ENCODE peak calls at places on chromosomes 6 and 20, in nine cellular contexts. P is naive thymus-derived CD4-positive, alpha-beta T cell; E is endothelial cell of umbilical vein; U is kidney epithelial cell; N is CD8-positive, alpha-beta memory T cell; F is effector memory CD4-positive, alpha-beta T cell; R is stomach; Y is psoas muscle; A is upper lobe of right lung. X is an unnamed sample. For H3K36me3 and H3K27me3, the result is how much of the 10 kb centered on the place peaks cover.

GRCh38 chr6:10396775-10397174 is 18.1 kb downstream of the TFAP2A start:
- DNase-seq in P (no peak), E (no peak), U (no peak), N (no peak), F (no peak), R (no peak), Y (no peak), A (no peak), X (no peak)

GRCh38 chr6:112332274-112332673 is 14.9 kb upstream of the RFPL4B start:
- DNase-seq in P (no peak), E (no peak), U (no peak), N (no peak), F (no peak), R (no peak), Y (no peak), A (no peak), X (no peak)

GRCh38 chr6:90186637-90187361 is 109.8 kb downstream of the BACH2 start:
- DNase-seq in P (peak), E (no peak), U (no peak), N (no peak), F (no peak), R (no peak), Y (no peak), A (no peak), X (peak)

GRCh38 chr20:37598101-37598530 is 70.4 kb upstream of the BLCAP start:
- DNase-seq in P (no peak), E (no peak), U (no peak), N (no peak), F (no peak), R (no peak), Y (no peak), A (no peak), X (no peak)

GRCh38 chr6:82963527-82963926 is 102.1 kb downstream of the UBE3D start:
- DNase-seq in P (no peak), E (no peak), U (no peak), N (no peak), F (no peak), R (no peak), Y (no peak), A (no peak), X (no peak)

GRCh38 chr20:46232575-46232974 is 75.7 kb downstream of the CDH22 start:
- DNase-seq in P (no peak), E (no peak), U (no peak), N (no peak), F (no peak), R (no peak), Y (no peak), A (no peak), X (no peak)

GRCh38 chr20:41746635-41747034 is 128.5 kb upstream of the CHD6 start:
- DNase-seq in P (no peak), E (no peak), U (no peak), N (no peak), F (no peak), R (no peak), Y (no peak), A (no peak), X (no peak)

GRCh38 chr6:41547799-41548097 is 1.6 kb downstream of the FOXP4 start:
- DNase-seq in P (no peak), E (no peak), U (no peak), N (no peak), F (no peak), R (no peak), Y (no peak), A (no peak), X (no peak)

GRCh38 chr6:138052783-138053182 is 54.4 kb downstream of the PERP start:
- DNase-seq in P (no peak), E (no peak), U (no peak), N (no peak), F (no peak), R (no peak), Y (no peak), A (no peak), X (no peak)

GRCh38 chr6:163554663-163555062 is 140.1 kb downstream of the QKI start:
- DNase-seq in P (peak), E (peak), U (no peak), N (peak), F (peak), R (peak), Y (peak), A (peak), X (peak)

GRCh38 chr20:49505518-49505917 is 23.1 kb upstream of the KCNB1 start:
- DNase-seq in P (no peak), E (peak), U (peak), N (no peak), F (no peak), R (no peak), Y (peak), A (no peak), X (no peak)

GRCh38 chr6:37565267-37566208 is 65.8 kb upstream of the CCDC167 start:
- DNase-seq in P (no peak), E (peak), U (no peak), N (no peak), F (no peak), R (no peak), Y (no peak), A (no peak), X (no peak)

GRCh38 chr6:133701633-133702331 is 187.1 kb upstream of the TCF21 start:
- DNase-seq in P (no peak), E (no peak), U (no peak), N (no peak), F (no peak), R (no peak), Y (no peak), A (no peak), X (no peak)

GRCh38 chr6:80523531-80523970 is 417.1 kb downstream of the BCKDHB start:
- DNase-seq in P (no peak), E (peak), U (no peak), N (no peak), F (no peak), R (no peak), Y (peak), A (no peak), X (peak)

GRCh38 chr6:8829296-8829695 is 394.0 kb upstream of the SLC35B3 start:
- DNase-seq in P (no peak), E (no peak), U (no peak), N (no peak), F (no peak), R (no peak), Y (no peak), A (no peak), X (no peak)

GRCh38 chr20:58577871-58578615 is 62.8 kb upstream of the APCDD1L start:
- DNase-seq in P (no peak), E (no peak), U (no peak), N (no peak), F (no peak), R (no peak), Y (no peak), A (peak), X (no peak)

GRCh38 chr6:4809999-4810918 is 34.1 kb downstream of the CDYL start:
- DNase-seq in P (no peak), E (peak), U (peak), N (no peak), F (no peak), R (no peak), Y (no peak), A (no peak), X (no peak)

GRCh38 chr6:132365319-132365907 is 35.9 kb downstream of the MOXD1 start:
- DNase-seq in P (no peak), E (no peak), U (peak), N (no peak), F (no peak), R (no peak), Y (no peak), A (no peak), X (no peak)

GRCh38 chr6:157329829-157330228 is 6.5 kb upstream of the TMEM242 start:
- DNase-seq in P (no peak), E (peak), U (no peak), N (no peak), F (no peak), R (no peak), Y (no peak), A (no peak), X (no peak)

GRCh38 chr20:3560578-3560977 is 89.8 kb downstream of the ATRN start:
- DNase-seq in P (no peak), E (no peak), U (no peak), N (no peak), F (no peak), R (no peak), Y (no peak), A (no peak), X (no peak)

GRCh38 chr6:117233146-117233545 is 32.2 kb upstream of the VGLL2 start:
- DNase-seq in P (no peak), E (no peak), U (no peak), N (no peak), F (no peak), R (no peak), Y (no peak), A (no peak), X (no peak)

GRCh38 chr6:81241717-81242116 is 510.8 kb downstream of the TENT5A start:
- DNase-seq in P (no peak), E (peak), U (no peak), N (no peak), F (no peak), R (no peak), Y (no peak), A (no peak), X (no peak)

GRCh38 chr6:107083047-107083768 is 32.1 kb downstream of the BEND3 start:
- DNase-seq in P (no peak), E (no peak), U (no peak), N (no peak), F (no peak), R (no peak), Y (no peak), A (no peak), X (no peak)

GRCh38 chr6:26427093-26427809 is 13.1 kb upstream of the BTN3A3 start:
- DNase-seq in P (no peak), E (no peak), U (no peak), N (no peak), F (no peak), R (no peak), Y (no peak), A (no peak), X (no peak)

GRCh38 chr6:25286891-25287290 is 7.7 kb downstream of the CARMIL1 start:
- DNase-seq in P (no peak), E (no peak), U (no peak), N (no peak), F (no peak), R (no peak), Y (no peak), A (no peak), X (no peak)

GRCh38 chr6:63652980-63653379 is 17.4 kb downstream of the PHF3 start:
- DNase-seq in P (no peak), E (no peak), U (no peak), N (no peak), F (no peak), R (no peak), Y (no peak), A (no peak), X (no peak)

GRCh38 chr6:144033816-144034540 is 25.9 kb upstream of the PLAGL1 start:
- DNase-seq in P (no peak), E (no peak), U (peak), N (no peak), F (no peak), R (no peak), Y (no peak), A (no peak), X (no peak)

GRCh38 chr6:131400782-131401496 is 172.1 kb upstream of the ARG1 start:
- DNase-seq in P (no peak), E (no peak), U (no peak), N (no peak), F (no peak), R (no peak), Y (no peak), A (no peak), X (no peak)

GRCh38 chr20:44014807-44015732 is 100.4 kb downstream of the TOX2 start:
- DNase-seq in P (no peak), E (peak), U (no peak), N (no peak), F (no peak), R (no peak), Y (no peak), A (no peak), X (no peak)

GRCh38 chr6:30091577-30092381 is 16.2 kb upstream of the RNF39 start:
- DNase-seq in P (no peak), E (no peak), U (no peak), N (no peak), F (no peak), R (no peak), Y (no peak), A (peak), X (peak)

GRCh38 chr6:128025478-128025877 is 124.6 kb upstream of the THEMIS start:
- DNase-seq in P (no peak), E (no peak), U (no peak), N (no peak), F (no peak), R (no peak), Y (no peak), A (no peak), X (no peak)

GRCh38 chr20:57378646-57379262 is 12.4 kb upstream of the RBM38 start:
- DNase-seq in P (no peak), E (no peak), U (no peak), N (no peak), F (no peak), R (no peak), Y (peak), A (no peak), X (no peak)

GRCh38 chr6:32685603-32686002 is 19.1 kb upstream of the HLA-DQB1 start:
- DNase-seq in P (peak), E (no peak), U (no peak), N (no peak), F (no peak), R (no peak), Y (no peak), A (no peak), X (no peak)

GRCh38 chr6:134431306-134431919 is 113.5 kb upstream of the SGK1 start:
- DNase-seq in P (no peak), E (no peak), U (no peak), N (no peak), F (no peak), R (no peak), Y (no peak), A (no peak), X (no peak)

GRCh38 chr20:45408646-45409213 is 641 bp downstream of the DBNDD2 start:
- DNase-seq in P (no peak), E (no peak), U (no peak), N (no peak), F (no peak), R (no peak), Y (no peak), A (no peak), X (no peak)

GRCh38 chr6:6834356-6835342 is 246.1 kb downstream of the LY86 start:
- DNase-seq in P (no peak), E (no peak), U (no peak), N (no peak), F (no peak), R (no peak), Y (no peak), A (no peak), X (peak)

GRCh38 chr20:62854121-62854520 is 7.5 kb downstream of the TCFL5 start:
- DNase-seq in P (no peak), E (no peak), U (no peak), N (no peak), F (no peak), R (no peak), Y (no peak), A (no peak), X (no peak)
- H3K36me3 ChIP-seq in P (under half), E (under half), U (under half), N (under half), F (under half), R (under half), Y (under half), A (under half), X (under half)

GRCh38 chr6:92180090-92180489 is 1239.3 kb downstream of the EPHA7 start:
- DNase-seq in P (no peak), E (no peak), U (no peak), N (no peak), F (no peak), R (no peak), Y (no peak), A (no peak), X (no peak)

DNA sequence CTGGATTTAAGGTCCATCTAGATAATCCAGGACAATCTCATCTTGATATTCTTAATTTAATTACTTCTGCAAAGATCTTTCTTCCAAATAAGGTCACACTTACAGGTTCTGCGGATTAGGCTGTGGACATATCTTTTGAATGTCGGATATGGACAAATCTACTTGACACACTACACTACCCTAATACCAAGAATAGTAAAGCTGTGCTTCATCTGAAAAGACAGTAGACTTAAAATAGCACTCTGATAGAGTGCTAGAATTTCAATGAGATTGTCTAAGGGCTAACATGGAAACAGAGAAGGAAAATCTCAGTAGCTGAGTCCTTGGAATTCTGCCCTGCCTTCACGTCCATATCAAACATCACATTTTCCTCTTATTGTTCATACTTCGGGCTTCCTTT is 1238.0 kb downstream of the EPHA7 start:
- DNase-seq in P (no peak), E (peak), U (no peak), N (no peak), F (no peak), R (no peak), Y (no peak), A (no peak), X (no peak)
- H3K4me3 ChIP-seq in P (no peak), E (no peak), U (no peak), N (no peak), F (no peak), R (no peak), Y (no peak), A (no peak), X (no peak)

GRCh38 chr20:1809121-1809520 is 86.1 kb upstream of the SIRPA start:
- DNase-seq in P (no peak), E (peak), U (peak), N (no peak), F (no peak), R (no peak), Y (no peak), A (no peak), X (no peak)

GRCh38 chr20:1808101-1808500 is 87.1 kb upstream of the SIRPA start:
- DNase-seq in P (no peak), E (no peak), U (no peak), N (no peak), F (no peak), R (no peak), Y (no peak), A (no peak), X (no peak)

GRCh38 chr20:1810572-1810925 is 84.7 kb upstream of the SIRPA start:
- DNase-seq in P (no peak), E (peak), U (no peak), N (no peak), F (no peak), R (no peak), Y (no peak), A (no peak), X (no peak)

GRCh38 chr20:1810926-1811620 is 84.1 kb upstream of the SIRPA start:
- DNase-seq in P (no peak), E (peak), U (no peak), N (no peak), F (no peak), R (no peak), Y (no peak), A (no peak), X (no peak)

DNA sequence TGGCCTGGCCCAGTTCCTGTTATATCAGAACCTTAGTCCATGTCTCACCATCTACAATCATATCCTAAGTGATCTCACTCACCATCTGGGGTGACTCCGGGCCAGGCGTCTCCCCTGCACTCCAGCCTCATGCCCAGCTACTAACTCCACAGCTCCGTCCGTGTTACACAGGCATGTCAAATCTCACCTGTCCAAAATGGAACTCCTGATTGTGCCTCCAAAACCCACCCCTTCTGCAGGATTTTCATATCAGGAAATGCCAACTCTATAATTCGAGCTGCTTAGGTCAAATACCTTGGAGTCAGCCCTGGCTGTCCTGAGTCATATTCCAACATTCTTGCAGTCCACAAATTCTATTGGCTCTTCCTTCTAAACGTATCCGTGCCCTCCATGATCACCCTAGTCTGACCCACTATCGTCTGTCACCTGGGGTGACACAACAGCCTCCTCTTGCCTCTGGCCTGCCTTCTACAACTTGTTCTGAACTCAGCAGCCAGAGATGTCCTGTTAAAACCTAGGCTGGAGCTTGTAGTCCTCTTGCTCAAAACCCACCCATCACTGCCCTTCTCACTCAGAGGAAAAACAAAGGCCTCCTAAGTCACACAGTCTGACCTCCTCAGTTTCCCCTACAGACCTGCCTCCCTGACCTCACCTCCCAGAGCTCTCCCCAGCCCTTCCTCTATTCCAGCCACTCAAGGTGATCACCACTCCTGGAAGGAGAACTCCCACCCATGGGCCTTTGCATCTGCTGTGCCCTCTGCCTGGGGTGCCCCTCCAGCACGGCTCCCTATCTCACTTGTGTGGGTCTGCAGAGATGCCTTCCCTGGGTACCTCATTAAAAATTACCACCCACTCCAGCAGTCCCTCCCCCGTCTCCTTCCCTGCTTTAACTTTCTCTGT is 85.3 kb upstream of the SIRPA start:
- DNase-seq in P (no peak), E (peak), U (peak), N (no peak), F (no peak), R (no peak), Y (no peak), A (no peak), X (no peak)
- H3K27me3 ChIP-seq in P (under half), E (under half), U (under half), N (under half), F (under half), R (under half), Y (under half), A (under half), X (under half)

DNA sequence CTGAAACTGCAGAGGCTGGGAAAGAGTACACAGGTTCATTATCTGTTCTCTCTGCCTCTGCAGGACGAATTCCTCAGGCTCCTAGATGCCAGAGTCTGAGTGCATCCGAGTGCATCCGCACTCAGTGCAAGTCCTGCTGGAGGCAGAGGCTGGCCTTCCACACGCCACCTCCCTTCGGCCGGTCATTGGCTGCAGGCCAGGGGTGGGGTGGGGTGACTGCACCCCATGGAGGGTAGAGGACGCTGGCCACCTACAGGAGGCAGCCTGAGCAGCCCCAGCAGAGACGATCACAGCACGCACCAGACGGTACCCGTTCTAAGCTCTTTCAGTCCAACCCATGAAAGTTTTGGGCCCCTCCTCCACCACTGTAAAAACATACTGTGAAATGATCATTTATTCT is 11.7 kb downstream of the SFT2D1 start:
- DNase-seq in P (no peak), E (no peak), U (no peak), N (no peak), F (no peak), R (peak), Y (peak), A (peak), X (no peak)
- H3K36me3 ChIP-seq in P (under half), E (under half), U (under half), N (under half), F (under half), R (under half), Y (under half), A (under half), X (half or more)

DNA sequence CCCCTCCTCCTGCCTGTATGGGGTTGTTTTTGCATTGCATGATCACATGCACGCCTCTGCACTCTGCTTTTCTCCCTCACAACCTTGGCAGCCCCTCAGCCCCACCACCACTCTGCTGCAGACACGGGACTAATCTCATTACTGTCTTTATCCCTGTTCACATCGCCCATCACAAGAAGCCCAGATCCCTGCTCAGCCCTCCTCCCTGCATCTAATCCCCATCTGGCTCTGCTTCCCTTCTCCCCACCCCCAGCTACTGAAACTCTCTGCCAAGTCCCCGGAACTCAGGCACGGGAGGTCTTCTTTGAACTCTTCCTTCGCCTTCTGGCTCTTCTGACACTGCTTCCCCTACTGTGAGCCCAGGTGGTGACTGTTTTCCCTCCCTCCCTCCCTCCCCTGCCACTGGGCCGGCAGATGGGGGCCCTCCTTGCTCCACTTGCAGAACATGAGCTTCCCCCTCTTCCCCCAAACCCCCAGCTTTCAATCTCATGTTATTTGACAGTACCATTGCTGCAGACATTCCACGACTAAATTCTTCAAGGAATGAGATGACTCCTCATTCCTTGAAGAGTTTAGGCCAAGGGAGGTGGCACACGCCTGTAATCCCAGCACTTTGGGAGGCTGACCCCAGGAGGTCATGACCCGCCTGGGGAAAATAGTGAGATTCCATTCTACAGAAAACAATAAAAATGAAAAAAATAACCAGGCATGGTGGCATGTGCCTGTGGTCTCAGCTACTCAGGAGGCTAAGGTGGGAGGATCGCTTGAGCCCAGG is 21.9 kb upstream of the TULP1 start:
- DNase-seq in P (no peak), E (no peak), U (no peak), N (no peak), F (no peak), R (no peak), Y (no peak), A (no peak), X (no peak)
- H3K4me3 ChIP-seq in P (no peak), E (no peak), U (no peak), N (no peak), F (no peak), R (no peak), Y (no peak), A (no peak), X (no peak)